ENCODE peak calls at places on chromosomes 12 and 14, in seven cellular contexts. Y is endothelial cell of umbilical vein, L is activated gamma-delta T cell treated with Interleukin-2 at 50 U/mL for 16 hours, Z is T-helper 1 cell, V is AML-193, C is GM20000, P is T-helper 9 cell. D is an unnamed sample.

GRCh38 chr12:121284551-121285390 is 11.7 kb downstream of the CAMKK2 start:
- DNase-seq in Y (peak; percentile 26), L (no peak), Z (no peak), V (no peak), C (no peak), P (no peak), D (no peak)

GRCh38 chr12:88952543-88952942 is 372.3 kb upstream of the KITLG start:
- DNase-seq in Y (peak; percentile 82), L (no peak), Z (no peak), V (no peak), C (no peak), P (no peak), D (no peak)

GRCh38 chr14:100038065-100038464 is 27.2 kb upstream of the EVL start:
- DNase-seq in Y (no peak), L (no peak), Z (no peak), V (no peak), C (no peak), P (no peak), D (no peak)

GRCh38 chr12:51891843-51892242 is 3.9 kb downstream of the ANKRD33 start:
- DNase-seq in Y (no peak), L (no peak), Z (no peak), V (peak; percentile 42), C (peak; percentile 56), P (no peak), D (no peak)

GRCh38 chr12:4707306-4707705 is 12.9 kb upstream of the GALNT8 start:
- DNase-seq in Y (no peak), L (no peak), Z (no peak), V (no peak), C (no peak), P (no peak), D (no peak)

GRCh38 chr12:105986779-105987686 is 151.7 kb downstream of the NUAK1 start:
- DNase-seq in Y (no peak), L (no peak), Z (no peak), V (no peak), C (no peak), P (no peak), D (no peak)

GRCh38 chr12:64583395-64584172 is 26.7 kb upstream of the RASSF3 start:
- DNase-seq in Y (peak; percentile 90), L (no peak), Z (no peak), V (no peak), C (no peak), P (no peak), D (peak; percentile 57)

GRCh38 chr14:37325332-37325731 is 127.6 kb downstream of the MIPOL1 start:
- DNase-seq in Y (no peak), L (no peak), Z (no peak), V (no peak), C (no peak), P (no peak), D (no peak)

GRCh38 chr14:95174184-95174804 is 17.0 kb upstream of the DICER1 start:
- DNase-seq in Y (peak; percentile 49), L (no peak), Z (no peak), V (no peak), C (no peak), P (no peak), D (no peak)

GRCh38 chr12:51448618-51449256 is 24.1 kb downstream of the SLC4A8 start:
- DNase-seq in Y (no peak), L (no peak), Z (no peak), V (no peak), C (no peak), P (no peak), D (no peak)

GRCh38 chr12:55743131-55743921 is 404 bp downstream of the GDF11 start:
- DNase-seq in Y (peak; percentile 64), L (peak; percentile 58), Z (peak; percentile 57), V (peak; percentile 40), C (peak; percentile 87), P (peak; percentile 33), D (no peak)

GRCh38 chr12:47711448-47711847 is 5.6 kb upstream of the RPAP3 start:
- DNase-seq in Y (no peak), L (no peak), Z (no peak), V (no peak), C (no peak), P (no peak), D (no peak)

GRCh38 chr12:38775457-38775856 is 129.9 kb downstream of the CPNE8 start:
- DNase-seq in Y (no peak), L (no peak), Z (no peak), V (no peak), C (peak; percentile 46), P (no peak), D (no peak)

GRCh38 chr14:99735189-99736135 is 51.4 kb downstream of the CYP46A1 start:
- DNase-seq in Y (no peak), L (no peak), Z (no peak), V (no peak), C (no peak), P (no peak), D (no peak)

GRCh38 chr14:42192659-42193425 is 586.2 kb downstream of the LRFN5 start:
- DNase-seq in Y (peak; percentile 80), L (no peak), Z (no peak), V (no peak), C (no peak), P (no peak), D (peak; percentile 58)

GRCh38 chr14:60508707-60509437 is at the start of gene SIX6:
- DNase-seq in Y (peak; percentile 33), L (no peak), Z (no peak), V (no peak), C (no peak), P (no peak), D (peak; percentile 48)

GRCh38 chr12:12902036-12902435 is 10.7 kb downstream of the GPRC5A start:
- DNase-seq in Y (peak; percentile 40), L (no peak), Z (no peak), V (no peak), C (no peak), P (no peak), D (no peak)

GRCh38 chr12:25744334-25744733 is 191.3 kb upstream of the LMNTD1 start:
- DNase-seq in Y (no peak), L (no peak), Z (no peak), V (no peak), C (no peak), P (no peak), D (no peak)

GRCh38 chr12:3973939-3974644 is 100.9 kb upstream of the PARP11 start:
- DNase-seq in Y (no peak), L (no peak), Z (peak; percentile 6), V (no peak), C (no peak), P (no peak), D (no peak)

GRCh38 chr12:24562761-24563392 is 386.0 kb downstream of the BCAT1 start:
- DNase-seq in Y (peak; percentile 64), L (no peak), Z (no peak), V (no peak), C (peak; percentile 58), P (no peak), D (no peak)

GRCh38 chr12:109252799-109253198 is 56.3 kb downstream of the FOXN4 start:
- DNase-seq in Y (no peak), L (no peak), Z (no peak), V (no peak), C (no peak), P (no peak), D (no peak)

GRCh38 chr12:46258129-46258528 is 10.7 kb downstream of the SLC38A1 start:
- DNase-seq in Y (no peak), L (no peak), Z (no peak), V (no peak), C (no peak), P (no peak), D (no peak)

GRCh38 chr14:106694638-106695393 is 1168.4 kb downstream of the TMEM121 start:
- DNase-seq in Y (no peak), L (peak; percentile 59), Z (peak; percentile 59), V (peak; percentile 36), C (peak; percentile 59), P (peak; percentile 53), D (no peak)

GRCh38 chr12:95623554-95624170 is 72.4 kb upstream of the USP44 start:
- DNase-seq in Y (peak; percentile 88), L (no peak), Z (no peak), V (peak; percentile 24), C (peak; percentile 53), P (peak; percentile 22), D (peak; percentile 63)

GRCh38 chr14:79680087-79680486 is 531.2 kb downstream of the DIO2 start:
- DNase-seq in Y (no peak), L (no peak), Z (no peak), V (no peak), C (no peak), P (no peak), D (no peak)

GRCh38 chr12:112524676-112525425 is 106.1 kb downstream of the PTPN11 start:
- DNase-seq in Y (no peak), L (no peak), Z (no peak), V (no peak), C (no peak), P (no peak), D (peak; percentile 40)

GRCh38 chr14:22184157-22185025 is 404.6 kb downstream of the DAD1 start:
- DNase-seq in Y (peak; percentile 47), L (no peak), Z (no peak), V (no peak), C (no peak), P (no peak), D (no peak)

GRCh38 chr12:1912580-1913376 is 5.7 kb downstream of the CACNA2D4 start:
- DNase-seq in Y (peak; percentile 10), L (no peak), Z (no peak), V (no peak), C (peak; percentile 6), P (no peak), D (peak; percentile 27)

GRCh38 chr12:47904647-47905312 is at the start of gene VDR:
- DNase-seq in Y (peak; percentile 61), L (peak; percentile 52), Z (peak; percentile 68), V (peak; percentile 72), C (peak; percentile 91), P (peak; percentile 61), D (peak; percentile 90)

GRCh38 chr12:9244894-9245293 is 36.7 kb upstream of the PZP start:
- DNase-seq in Y (no peak), L (no peak), Z (no peak), V (no peak), C (peak; percentile 43), P (no peak), D (peak; percentile 13)

D was measured in COLO829.